ENCODE peak calls at places on chromosomes 1 and 21, in nine cellular contexts. One of them, this sample, is unnamed. For H3K4me1, the result is how much of the 10 kb centered on the place peaks cover.

GRCh38 chr1:58781541-58782307 is 2.1 kb downstream of the JUN start:
- DNase-seq in A673: peak
- DNase-seq in uterus: peak
- DNase-seq in body of pancreas: peak
- DNase-seq in psoas muscle: peak
- DNase-seq in sigmoid colon: peak
- DNase-seq in IMR-90: peak
- DNase-seq in HCT116: no peak
- DNase-seq in colonic mucosa: peak
- DNase-seq in this sample: peak

GRCh38 chr1:6473974-6474814 is 8.2 kb upstream of the TNFRSF25 start:
- DNase-seq in colonic mucosa: peak
- DNase-seq in body of pancreas: no peak
- DNase-seq in sigmoid colon: no peak
- DNase-seq in IMR-90: no peak
- DNase-seq in uterus: no peak
- DNase-seq in psoas muscle: no peak
- DNase-seq in HCT116: no peak
- DNase-seq in A673: no peak
- DNase-seq in this sample: no peak

GRCh38 chr21:35428489-35428888 is 379.4 kb upstream of the RUNX1 start:
- DNase-seq in sigmoid colon: peak
- DNase-seq in A673: no peak
- DNase-seq in HCT116: no peak
- DNase-seq in uterus: no peak
- DNase-seq in colonic mucosa: no peak
- DNase-seq in IMR-90: no peak
- DNase-seq in body of pancreas: no peak
- DNase-seq in psoas muscle: peak
- DNase-seq in this sample: peak

GRCh38 chr1:238960071-238960470 is 426.3 kb upstream of the CHRM3 start:
- DNase-seq in IMR-90: peak
- DNase-seq in A673: peak
- DNase-seq in uterus: no peak
- DNase-seq in HCT116: no peak
- DNase-seq in colonic mucosa: no peak
- DNase-seq in sigmoid colon: no peak
- DNase-seq in psoas muscle: no peak
- DNase-seq in body of pancreas: no peak
- DNase-seq in this sample: no peak

GRCh38 chr1:153345187-153346066 is 3.2 kb downstream of the PGLYRP4 start:
- DNase-seq in colonic mucosa: peak
- DNase-seq in A673: no peak
- DNase-seq in uterus: no peak
- DNase-seq in IMR-90: no peak
- DNase-seq in body of pancreas: no peak
- DNase-seq in HCT116: no peak
- DNase-seq in psoas muscle: no peak
- DNase-seq in sigmoid colon: no peak
- DNase-seq in this sample: no peak

GRCh38 chr1:230550428-230550827 is 91.9 kb upstream of the COG2 start:
- DNase-seq in sigmoid colon: no peak
- DNase-seq in uterus: no peak
- DNase-seq in IMR-90: no peak
- DNase-seq in body of pancreas: no peak
- DNase-seq in A673: no peak
- DNase-seq in colonic mucosa: no peak
- DNase-seq in psoas muscle: no peak
- DNase-seq in HCT116: no peak
- DNase-seq in this sample: no peak

GRCh38 chr1:151568626-151569088 is 28.5 kb downstream of the TUFT1 start:
- DNase-seq in A673: no peak
- DNase-seq in IMR-90: no peak
- DNase-seq in colonic mucosa: peak
- DNase-seq in psoas muscle: no peak
- DNase-seq in sigmoid colon: no peak
- DNase-seq in HCT116: no peak
- DNase-seq in uterus: no peak
- DNase-seq in body of pancreas: no peak
- DNase-seq in this sample: no peak

GRCh38 chr1:244214009-244214967 is 163.2 kb downstream of the ZBTB18 start:
- DNase-seq in uterus: peak
- DNase-seq in A673: no peak
- DNase-seq in IMR-90: peak
- DNase-seq in colonic mucosa: no peak
- DNase-seq in HCT116: peak
- DNase-seq in psoas muscle: peak
- DNase-seq in body of pancreas: no peak
- DNase-seq in sigmoid colon: peak
- DNase-seq in this sample: no peak

GRCh38 chr1:171754381-171754705 is 12.5 kb upstream of the VAMP4 start:
- DNase-seq in uterus: no peak
- DNase-seq in psoas muscle: no peak
- DNase-seq in sigmoid colon: no peak
- DNase-seq in HCT116: no peak
- DNase-seq in body of pancreas: no peak
- DNase-seq in A673: no peak
- DNase-seq in colonic mucosa: no peak
- DNase-seq in IMR-90: peak
- DNase-seq in this sample: no peak

GRCh38 chr1:12184008-12184681 is 17.4 kb downstream of the TNFRSF1B start:
- DNase-seq in colonic mucosa: peak
- DNase-seq in IMR-90: peak
- DNase-seq in HCT116: no peak
- DNase-seq in A673: no peak
- DNase-seq in body of pancreas: peak
- DNase-seq in sigmoid colon: peak
- DNase-seq in psoas muscle: peak
- DNase-seq in uterus: peak
- DNase-seq in this sample: peak
- H3K4me1 ChIP-seq in colonic mucosa: under half
- H3K4me1 ChIP-seq in IMR-90: under half
- H3K4me1 ChIP-seq in HCT116: under half
- H3K4me1 ChIP-seq in A673: under half
- H3K4me1 ChIP-seq in body of pancreas: under half
- H3K4me1 ChIP-seq in sigmoid colon: half or more
- H3K4me1 ChIP-seq in psoas muscle: under half
- H3K4me1 ChIP-seq in uterus: under half
- H3K4me1 ChIP-seq in this sample: half or more

GRCh38 chr1:234409328-234409727 is 36.1 kb downstream of the COA6 start:
- DNase-seq in colonic mucosa: no peak
- DNase-seq in uterus: no peak
- DNase-seq in psoas muscle: no peak
- DNase-seq in body of pancreas: no peak
- DNase-seq in HCT116: no peak
- DNase-seq in IMR-90: peak
- DNase-seq in A673: peak
- DNase-seq in sigmoid colon: no peak
- DNase-seq in this sample: no peak
- TF ChIP-seq CTCF in colonic mucosa: no peak
- TF ChIP-seq CTCF in uterus: no peak
- TF ChIP-seq CTCF in psoas muscle: no peak
- TF ChIP-seq CTCF in body of pancreas: no peak
- TF ChIP-seq CTCF in HCT116: no peak
- TF ChIP-seq CTCF in IMR-90: no peak
- TF ChIP-seq CTCF in A673: peak
- TF ChIP-seq CTCF in sigmoid colon: no peak
- TF ChIP-seq CTCF in this sample: no peak

GRCh38 chr1:56564615-56565014 is 14.7 kb downstream of the PLPP3 start:
- DNase-seq in A673: no peak
- DNase-seq in IMR-90: no peak
- DNase-seq in body of pancreas: no peak
- DNase-seq in colonic mucosa: no peak
- DNase-seq in psoas muscle: no peak
- DNase-seq in uterus: no peak
- DNase-seq in sigmoid colon: no peak
- DNase-seq in HCT116: no peak
- DNase-seq in this sample: no peak
- H3K4me1 ChIP-seq in A673: under half
- H3K4me1 ChIP-seq in IMR-90: under half
- H3K4me1 ChIP-seq in body of pancreas: half or more
- H3K4me1 ChIP-seq in colonic mucosa: under half
- H3K4me1 ChIP-seq in psoas muscle: under half
- H3K4me1 ChIP-seq in uterus: under half
- H3K4me1 ChIP-seq in sigmoid colon: under half
- H3K4me1 ChIP-seq in HCT116: under half
- H3K4me1 ChIP-seq in this sample: under half

DNA sequence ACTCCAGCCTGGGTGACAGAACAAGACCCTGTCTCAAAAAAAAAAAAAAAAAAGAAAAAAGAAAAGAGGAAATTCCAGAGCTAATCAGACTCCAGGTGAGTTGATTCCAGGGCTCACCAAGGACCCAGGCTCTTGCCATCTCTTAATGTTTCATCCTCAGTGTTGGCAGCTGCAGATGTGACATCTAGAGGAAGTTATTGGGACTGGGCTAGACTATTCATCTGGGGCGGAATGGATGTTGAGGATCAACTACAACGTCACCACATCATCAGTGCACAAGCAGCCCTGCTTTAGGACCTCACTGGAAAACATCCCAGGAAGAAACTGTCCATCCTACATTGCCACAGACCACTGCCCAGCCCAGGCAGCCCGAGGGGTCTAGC is 28.6 kb upstream of the PARP1 start:
- DNase-seq in body of pancreas: no peak
- DNase-seq in A673: no peak
- DNase-seq in colonic mucosa: no peak
- DNase-seq in sigmoid colon: no peak
- DNase-seq in IMR-90: no peak
- DNase-seq in uterus: no peak
- DNase-seq in psoas muscle: no peak
- DNase-seq in HCT116: no peak
- DNase-seq in this sample: no peak
- TF ChIP-seq CTCF in body of pancreas: no peak
- TF ChIP-seq CTCF in A673: no peak
- TF ChIP-seq CTCF in colonic mucosa: no peak
- TF ChIP-seq CTCF in sigmoid colon: no peak
- TF ChIP-seq CTCF in IMR-90: no peak
- TF ChIP-seq CTCF in uterus: no peak
- TF ChIP-seq CTCF in psoas muscle: no peak
- TF ChIP-seq CTCF in HCT116: no peak
- TF ChIP-seq CTCF in this sample: no peak

GRCh38 chr1:161091796-161092507 is 2.6 kb upstream of the NECTIN4 start:
- DNase-seq in body of pancreas: no peak
- DNase-seq in colonic mucosa: no peak
- DNase-seq in sigmoid colon: no peak
- DNase-seq in HCT116: no peak
- DNase-seq in IMR-90: no peak
- DNase-seq in A673: no peak
- DNase-seq in psoas muscle: no peak
- DNase-seq in uterus: no peak
- DNase-seq in this sample: no peak

GRCh38 chr1:161091093-161091492 is 1.7 kb upstream of the NECTIN4 start:
- DNase-seq in A673: no peak
- DNase-seq in HCT116: no peak
- DNase-seq in uterus: no peak
- DNase-seq in body of pancreas: no peak
- DNase-seq in psoas muscle: no peak
- DNase-seq in IMR-90: no peak
- DNase-seq in sigmoid colon: no peak
- DNase-seq in colonic mucosa: no peak
- DNase-seq in this sample: no peak

GRCh38 chr1:161090617-161091016 is 1.3 kb upstream of the NECTIN4 start:
- DNase-seq in HCT116: no peak
- DNase-seq in sigmoid colon: no peak
- DNase-seq in colonic mucosa: no peak
- DNase-seq in uterus: no peak
- DNase-seq in IMR-90: no peak
- DNase-seq in body of pancreas: no peak
- DNase-seq in psoas muscle: no peak
- DNase-seq in A673: no peak
- DNase-seq in this sample: no peak

GRCh38 chr1:161094481-161094880 is 3.7 kb upstream of the KLHDC9 start:
- DNase-seq in A673: no peak
- DNase-seq in uterus: no peak
- DNase-seq in IMR-90: no peak
- DNase-seq in sigmoid colon: no peak
- DNase-seq in colonic mucosa: no peak
- DNase-seq in psoas muscle: no peak
- DNase-seq in body of pancreas: no peak
- DNase-seq in HCT116: no peak
- DNase-seq in this sample: no peak

GRCh38 chr1:161092621-161093028 is 3.3 kb upstream of the NECTIN4 start:
- DNase-seq in HCT116: no peak
- DNase-seq in psoas muscle: no peak
- DNase-seq in IMR-90: peak
- DNase-seq in colonic mucosa: no peak
- DNase-seq in uterus: no peak
- DNase-seq in A673: no peak
- DNase-seq in body of pancreas: no peak
- DNase-seq in sigmoid colon: no peak
- DNase-seq in this sample: no peak
- H3K4me1 ChIP-seq in HCT116: under half
- H3K4me1 ChIP-seq in psoas muscle: under half
- H3K4me1 ChIP-seq in IMR-90: under half
- H3K4me1 ChIP-seq in colonic mucosa: under half
- H3K4me1 ChIP-seq in uterus: under half
- H3K4me1 ChIP-seq in A673: under half
- H3K4me1 ChIP-seq in body of pancreas: under half
- H3K4me1 ChIP-seq in sigmoid colon: under half
- H3K4me1 ChIP-seq in this sample: under half

GRCh38 chr21:44444286-44444931 is 10.9 kb upstream of the LRRC3 start:
- DNase-seq in HCT116: peak
- DNase-seq in A673: no peak
- DNase-seq in colonic mucosa: no peak
- DNase-seq in uterus: no peak
- DNase-seq in body of pancreas: no peak
- DNase-seq in IMR-90: no peak
- DNase-seq in psoas muscle: peak
- DNase-seq in sigmoid colon: peak
- DNase-seq in this sample: peak
- TF ChIP-seq CTCF in HCT116: peak
- TF ChIP-seq CTCF in A673: peak
- TF ChIP-seq CTCF in colonic mucosa: no peak
- TF ChIP-seq CTCF in uterus: no peak
- TF ChIP-seq CTCF in body of pancreas: no peak
- TF ChIP-seq CTCF in IMR-90: no peak
- TF ChIP-seq CTCF in psoas muscle: no peak
- TF ChIP-seq CTCF in sigmoid colon: no peak
- TF ChIP-seq CTCF in this sample: peak

DNA sequence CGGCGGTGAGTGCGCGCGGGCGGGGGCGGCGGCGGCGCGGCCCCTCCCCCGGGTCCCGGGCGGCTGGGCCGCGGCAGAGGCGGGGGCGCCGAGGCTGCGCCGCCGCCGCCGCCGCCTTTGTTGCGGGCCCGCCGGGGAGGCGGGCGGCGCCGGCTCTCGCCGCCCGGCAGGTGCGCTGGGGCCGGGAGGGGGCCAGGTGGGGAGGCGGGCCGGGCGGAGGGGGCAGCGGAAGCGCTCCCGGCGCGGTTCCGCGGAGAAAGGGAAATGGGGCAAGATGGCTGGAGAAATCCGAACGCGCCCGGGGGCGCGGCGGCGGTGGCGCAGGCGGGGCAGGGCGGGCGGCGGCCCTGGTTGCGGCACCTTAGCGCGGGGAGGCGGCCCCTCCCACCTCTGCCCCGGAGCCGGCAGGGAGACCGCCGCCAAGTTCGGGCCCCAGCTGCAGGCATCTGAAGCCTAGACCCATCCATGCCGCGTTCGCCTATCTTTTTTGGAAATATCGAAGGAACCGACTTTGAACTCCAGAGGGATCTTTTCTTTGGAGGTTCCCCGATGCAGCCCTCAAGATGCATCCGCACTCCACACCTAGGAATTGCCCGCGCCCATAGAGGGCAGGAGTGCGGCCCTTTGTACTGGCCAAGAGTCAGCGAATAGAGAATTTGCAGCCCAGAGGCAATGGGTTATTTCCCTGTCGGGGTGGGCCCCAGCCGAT is 479 bp downstream of the POGK start:
- DNase-seq in A673: peak
- DNase-seq in body of pancreas: peak
- DNase-seq in sigmoid colon: peak
- DNase-seq in uterus: peak
- DNase-seq in HCT116: no peak
- DNase-seq in IMR-90: peak
- DNase-seq in colonic mucosa: peak
- DNase-seq in psoas muscle: peak
- DNase-seq in this sample: peak
- H3K4me1 ChIP-seq in A673: under half
- H3K4me1 ChIP-seq in body of pancreas: half or more
- H3K4me1 ChIP-seq in sigmoid colon: half or more
- H3K4me1 ChIP-seq in uterus: under half
- H3K4me1 ChIP-seq in HCT116: under half
- H3K4me1 ChIP-seq in IMR-90: under half
- H3K4me1 ChIP-seq in colonic mucosa: under half
- H3K4me1 ChIP-seq in psoas muscle: half or more
- H3K4me1 ChIP-seq in this sample: half or more

This sample was measured in upper lobe of right lung.